ENCODE peak calls at places on chromosomes 2 and 18, in six cellular contexts. U is stomach, E is right cardiac atrium, I is epithelial cell of esophagus, A is lower lobe of right lung, V is dorsolateral prefrontal cortex. M is an unnamed sample.

GRCh38 chr2:228126401-228126800 is 55.1 kb downstream of the SPHKAP start:
- DNase-seq in U (no peak), E (no peak), I (no peak), A (no peak), V (no peak), M (no peak)

GRCh38 chr2:42371621-42372473 is 10.8 kb upstream of the COX7A2L start:
- DNase-seq in U (no peak), E (no peak), I (peak), A (no peak), V (no peak), M (peak)

GRCh38 chr2:172283476-172283875 is 143.9 kb upstream of the ITGA6 start:
- DNase-seq in U (no peak), E (no peak), I (no peak), A (no peak), V (no peak), M (no peak)

GRCh38 chr18:44855681-44856080 is 175.0 kb downstream of the SETBP1 start:
- DNase-seq in U (no peak), E (no peak), I (peak), A (no peak), V (no peak), M (no peak)

GRCh38 chr18:313931-314330 is 46.1 kb upstream of the THOC1 start:
- DNase-seq in U (no peak), E (no peak), I (no peak), A (no peak), V (no peak), M (no peak)

GRCh38 chr2:144079808-144080207 is 440.1 kb downstream of the ZEB2 start:
- DNase-seq in U (no peak), E (no peak), I (no peak), A (no peak), V (no peak), M (no peak)

GRCh38 chr2:98565941-98566340 is 42.4 kb downstream of the COA5 start:
- DNase-seq in U (no peak), E (no peak), I (no peak), A (no peak), V (no peak), M (no peak)

GRCh38 chr2:9944330-9944758 is 7.1 kb upstream of the GRHL1 start:
- DNase-seq in U (no peak), E (no peak), I (peak), A (no peak), V (no peak), M (no peak)

GRCh38 chr2:72214429-72215143 is 66.9 kb upstream of the CYP26B1 start:
- DNase-seq in U (no peak), E (no peak), I (peak), A (no peak), V (no peak), M (no peak)

GRCh38 chr2:189111063-189111715 is 68.4 kb downstream of the COL5A2 start:
- DNase-seq in U (no peak), E (no peak), I (no peak), A (no peak), V (no peak), M (no peak)

GRCh38 chr2:160720098-160720497 is 226.5 kb upstream of the RBMS1 start:
- DNase-seq in U (no peak), E (no peak), I (peak), A (no peak), V (no peak), M (no peak)

GRCh38 chr2:241903121-241904010 is 33.8 kb downstream of the RTP5 start:
- DNase-seq in U (peak), E (no peak), I (no peak), A (peak), V (no peak), M (no peak)

GRCh38 chr2:178205853-178206516 is 11.7 kb downstream of the OSBPL6 start:
- DNase-seq in U (no peak), E (no peak), I (peak), A (no peak), V (no peak), M (no peak)

GRCh38 chr18:57737661-57738060 is 65.5 kb downstream of the ATP8B1 start:
- DNase-seq in U (peak), E (peak), I (peak), A (peak), V (peak), M (peak)

GRCh38 chr2:181122601-181123000 is 142.2 kb downstream of the UBE2E3 start:
- DNase-seq in U (no peak), E (no peak), I (no peak), A (no peak), V (no peak), M (no peak)

GRCh38 chr18:24050916-24051255 is 36.3 kb downstream of the TTC39C start:
- DNase-seq in U (no peak), E (no peak), I (no peak), A (no peak), V (no peak), M (no peak)

GRCh38 chr18:49024808-49025361 is 74.1 kb upstream of the SMAD7 start:
- DNase-seq in U (no peak), E (no peak), I (no peak), A (no peak), V (no peak), M (no peak)

GRCh38 chr18:77046409-77046808 is 86.2 kb downstream of the MBP start:
- DNase-seq in U (no peak), E (no peak), I (no peak), A (no peak), V (no peak), M (no peak)

GRCh38 chr18:62809900-62810299 is 94.6 kb downstream of the PHLPP1 start:
- DNase-seq in U (no peak), E (no peak), I (no peak), A (no peak), V (no peak), M (no peak)

GRCh38 chr18:57134564-57135211 is 12.2 kb upstream of the BOD1L2 start:
- DNase-seq in U (no peak), E (no peak), I (peak), A (no peak), V (no peak), M (no peak)

GRCh38 chr2:119827866-119828507 is 68.3 kb downstream of the PTPN4 start:
- DNase-seq in U (no peak), E (no peak), I (no peak), A (no peak), V (no peak), M (no peak)

GRCh38 chr18:58044370-58045264 is 591 bp downstream of the NEDD4L start:
- DNase-seq in U (peak), E (peak), I (peak), A (peak), V (peak), M (peak)

GRCh38 chr2:110639972-110640371 is 37.9 kb downstream of the BUB1 start:
- DNase-seq in U (no peak), E (peak), I (no peak), A (no peak), V (no peak), M (no peak)

GRCh38 chr2:241002275-241003046 is 4.0 kb downstream of the SNED1 start:
- DNase-seq in U (peak), E (peak), I (no peak), A (no peak), V (no peak), M (no peak)

GRCh38 chr18:63137999-63138448 is 181.5 kb downstream of the BCL2 start:
- DNase-seq in U (no peak), E (peak), I (no peak), A (no peak), V (no peak), M (no peak)

GRCh38 chr2:38788306-38788705 is 10.3 kb downstream of the GEMIN6 start:
- DNase-seq in U (no peak), E (no peak), I (no peak), A (no peak), V (no peak), M (no peak)

GRCh38 chr2:240836781-240837467 is 16.9 kb upstream of the KIF1A start:
- DNase-seq in U (no peak), E (peak), I (no peak), A (no peak), V (peak), M (peak)

GRCh38 chr2:176960736-176961135 is 251.9 kb upstream of the HNRNPA3 start:
- DNase-seq in U (no peak), E (no peak), I (no peak), A (no peak), V (no peak), M (no peak)

GRCh38 chr2:158716091-158716815 is 78.9 kb upstream of the DAPL1 start:
- DNase-seq in U (no peak), E (peak), I (no peak), A (no peak), V (no peak), M (no peak)

DNA sequence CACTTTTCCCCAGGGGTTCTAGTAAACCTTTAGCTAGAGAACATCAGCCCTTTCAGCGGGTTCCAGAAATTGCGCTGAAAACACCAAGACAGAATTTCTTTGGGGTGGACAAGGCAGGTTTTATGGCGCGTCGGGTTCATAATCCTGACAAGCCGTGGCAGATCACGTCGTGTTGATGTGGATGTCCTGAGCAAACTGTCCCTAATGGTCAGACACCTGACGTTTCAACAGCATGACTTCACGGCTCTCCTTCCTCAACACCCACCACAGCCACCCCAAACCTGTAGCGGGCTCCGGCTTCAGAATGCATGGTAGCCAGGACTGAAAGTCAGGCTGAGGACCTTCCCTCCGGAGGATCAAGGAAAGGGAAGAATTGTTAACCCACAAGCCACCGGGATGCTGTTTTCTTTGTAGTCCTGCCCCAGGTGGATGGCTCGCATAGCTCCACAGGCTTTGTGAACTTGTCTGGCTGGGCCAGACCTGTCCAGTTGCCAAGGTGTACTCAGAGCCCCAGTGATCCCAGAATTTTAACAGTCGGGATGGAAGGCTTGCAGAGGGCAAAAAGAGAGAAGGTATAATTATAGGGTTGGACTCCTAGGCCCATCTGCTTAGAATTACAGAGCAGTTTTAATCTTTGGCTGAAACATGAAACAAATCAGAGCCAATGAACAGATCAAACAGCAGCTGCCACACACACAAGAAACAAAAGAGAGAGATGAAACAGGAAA is 1.5 kb downstream of the APCDD1 start:
- DNase-seq in U (no peak), E (no peak), I (no peak), A (no peak), V (no peak), M (no peak)
- H3K4me3 ChIP-seq in U (peak), E (peak), I (peak), A (peak), V (peak), M (no peak)

DNA sequence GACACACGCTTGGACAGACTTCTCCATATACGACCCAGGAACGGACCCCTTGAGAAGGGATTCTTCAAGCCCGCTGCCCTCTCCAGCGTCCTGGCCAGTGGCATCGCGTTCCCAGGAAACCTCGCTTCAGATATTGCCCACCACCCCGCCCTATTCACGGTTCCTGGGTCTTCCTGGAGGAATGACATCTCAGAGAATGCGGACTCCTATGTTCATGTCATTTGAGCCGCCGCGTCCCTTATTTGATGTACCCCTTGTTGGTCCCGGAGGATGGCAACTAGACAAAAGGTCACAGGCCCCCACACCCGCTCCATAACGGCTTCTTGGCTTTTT is 588 bp upstream of the CCDC93 start:
- DNase-seq in U (no peak), E (no peak), I (no peak), A (no peak), V (no peak), M (no peak)
- H3K4me3 ChIP-seq in U (peak), E (peak), I (peak), A (peak), V (peak), M (no peak)

DNA sequence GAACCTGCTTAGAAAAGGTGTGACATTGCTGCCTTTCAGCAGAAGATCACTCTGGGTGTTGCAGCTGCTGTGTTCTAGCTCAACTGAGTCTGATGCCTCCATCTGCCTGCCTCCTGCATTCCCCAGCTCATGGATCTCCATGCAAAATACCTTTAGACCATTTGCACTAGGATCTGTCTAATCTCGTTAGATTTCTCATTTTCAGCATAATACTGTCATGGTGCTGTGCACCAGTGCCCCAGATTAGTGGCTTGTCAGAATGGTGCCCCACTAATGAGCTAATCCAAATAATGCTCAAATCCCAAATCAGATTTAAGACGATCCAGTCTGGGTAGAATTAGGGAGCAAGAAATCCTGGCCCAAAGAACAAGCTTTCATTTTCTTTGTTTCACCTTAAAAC is 284.4 kb upstream of the PARD3B start:
- DNase-seq in U (no peak), E (no peak), I (no peak), A (no peak), V (no peak), M (no peak)
- H3K4me3 ChIP-seq in U (no peak), E (no peak), I (no peak), A (no peak), V (no peak), M (no peak)

GRCh38 chr2:239774142-239774462 is 251.0 kb downstream of the NDUFA10 start:
- DNase-seq in U (peak), E (peak), I (no peak), A (no peak), V (no peak), M (peak)
- H3K4me3 ChIP-seq in U (no peak), E (no peak), I (no peak), A (no peak), V (no peak), M (no peak)

GRCh38 chr2:231785413-231785812 is 832 bp upstream of the COPS7B start:
- DNase-seq in U (no peak), E (no peak), I (no peak), A (no peak), V (no peak), M (no peak)
- H3K4me3 ChIP-seq in U (no peak), E (no peak), I (no peak), A (no peak), V (peak), M (no peak)

GRCh38 chr2:69139778-69140177 is 126.8 kb downstream of the ANTXR1 start:
- DNase-seq in U (no peak), E (no peak), I (peak), A (no peak), V (no peak), M (no peak)

GRCh38 chr2:69141081-69141480 is 128.1 kb downstream of the ANTXR1 start:
- DNase-seq in U (no peak), E (peak), I (no peak), A (no peak), V (no peak), M (no peak)

GRCh38 chr2:69134546-69134945 is 121.6 kb downstream of the ANTXR1 start:
- DNase-seq in U (no peak), E (no peak), I (no peak), A (no peak), V (no peak), M (no peak)

GRCh38 chr2:69138247-69138754 is 125.3 kb downstream of the ANTXR1 start:
- DNase-seq in U (no peak), E (no peak), I (peak), A (no peak), V (no peak), M (no peak)

GRCh38 chr2:69138793-69139510 is 126.0 kb downstream of the ANTXR1 start:
- DNase-seq in U (no peak), E (peak), I (peak), A (no peak), V (no peak), M (no peak)
- H3K4me3 ChIP-seq in U (no peak), E (no peak), I (no peak), A (no peak), V (no peak), M (no peak)

GRCh38 chr2:46550686-46551404 is 71.5 kb downstream of the TMEM247 start:
- DNase-seq in U (no peak), E (no peak), I (no peak), A (no peak), V (no peak), M (no peak)

GRCh38 chr2:46548521-46549144 is 69.3 kb downstream of the TMEM247 start:
- DNase-seq in U (no peak), E (no peak), I (no peak), A (no peak), V (no peak), M (no peak)

GRCh38 chr2:46548103-46548486 is 68.7 kb downstream of the TMEM247 start:
- DNase-seq in U (no peak), E (peak), I (no peak), A (peak), V (no peak), M (no peak)

GRCh38 chr2:46547223-46548102 is 68.1 kb downstream of the TMEM247 start:
- DNase-seq in U (no peak), E (peak), I (no peak), A (peak), V (no peak), M (peak)

GRCh38 chr2:46549159-46549902 is 70.0 kb downstream of the TMEM247 start:
- DNase-seq in U (no peak), E (no peak), I (no peak), A (no peak), V (no peak), M (no peak)
- H3K4me3 ChIP-seq in U (no peak), E (no peak), I (no peak), A (no peak), V (no peak), M (no peak)